ENCODE peak calls at places on chromosomes 4 and X, in seven cellular contexts. One of them, this sample, is unnamed.

GRCh38 chrX:41655631-41656030 is 33.1 kb upstream of the GPR34 start:
- DNase-seq in HepG2: no peak
- DNase-seq in IMR-90: peak; percentile 61
- DNase-seq in K562: no peak
- DNase-seq in A549: no peak
- DNase-seq in H1: no peak
- DNase-seq in HCT116: no peak
- DNase-seq in this sample: no peak

GRCh38 chr4:8329560-8329858 is 60.0 kb downstream of the HTRA3 start:
- DNase-seq in A549: no peak
- DNase-seq in HepG2: no peak
- DNase-seq in HCT116: no peak
- DNase-seq in IMR-90: no peak
- DNase-seq in H1: no peak
- DNase-seq in K562: no peak
- DNase-seq in this sample: no peak

GRCh38 chr4:150297861-150298474 is 219.7 kb downstream of the DCLK2 start:
- DNase-seq in IMR-90: peak; percentile 78
- DNase-seq in A549: no peak
- DNase-seq in H1: no peak
- DNase-seq in HCT116: peak; percentile 45
- DNase-seq in HepG2: peak; percentile 41
- DNase-seq in K562: peak; percentile 25
- DNase-seq in this sample: peak; percentile 8

GRCh38 chr4:166252487-166253402 is 379.7 kb downstream of the TLL1 start:
- DNase-seq in K562: no peak
- DNase-seq in HepG2: peak; percentile 10
- DNase-seq in A549: no peak
- DNase-seq in H1: no peak
- DNase-seq in HCT116: peak; percentile 37
- DNase-seq in IMR-90: no peak
- DNase-seq in this sample: no peak

GRCh38 chrX:53280703-53281320 is 572 bp downstream of the IQSEC2 start:
- DNase-seq in K562: no peak
- DNase-seq in H1: no peak
- DNase-seq in IMR-90: peak; percentile 35
- DNase-seq in HepG2: no peak
- DNase-seq in HCT116: no peak
- DNase-seq in A549: no peak
- DNase-seq in this sample: no peak

GRCh38 chr4:156312261-156312847 is 358.7 kb upstream of the CTSO start:
- DNase-seq in K562: no peak
- DNase-seq in H1: no peak
- DNase-seq in HCT116: no peak
- DNase-seq in A549: no peak
- DNase-seq in IMR-90: no peak
- DNase-seq in HepG2: no peak
- DNase-seq in this sample: no peak

GRCh38 chrX:105882581-105883275 is 60.4 kb downstream of the NRK start:
- DNase-seq in HepG2: no peak
- DNase-seq in A549: no peak
- DNase-seq in IMR-90: peak; percentile 4
- DNase-seq in H1: no peak
- DNase-seq in HCT116: no peak
- DNase-seq in K562: no peak
- DNase-seq in this sample: no peak

GRCh38 chrX:22126311-22126710 is 94.2 kb downstream of the PHEX start:
- DNase-seq in HCT116: no peak
- DNase-seq in A549: no peak
- DNase-seq in IMR-90: peak; percentile 27
- DNase-seq in K562: no peak
- DNase-seq in HepG2: no peak
- DNase-seq in H1: no peak
- DNase-seq in this sample: no peak

GRCh38 chr4:180377741-180378140 is 1865.5 kb upstream of the TENM3 start:
- DNase-seq in HepG2: no peak
- DNase-seq in K562: no peak
- DNase-seq in A549: no peak
- DNase-seq in H1: no peak
- DNase-seq in HCT116: no peak
- DNase-seq in IMR-90: no peak
- DNase-seq in this sample: no peak

GRCh38 chr4:186472948-186473347 is 82.4 kb downstream of the MTNR1A start:
- DNase-seq in HCT116: peak; percentile 41
- DNase-seq in IMR-90: peak; percentile 56
- DNase-seq in HepG2: peak; percentile 16
- DNase-seq in H1: no peak
- DNase-seq in K562: peak; percentile 13
- DNase-seq in A549: peak; percentile 6
- DNase-seq in this sample: no peak

GRCh38 chrX:103477496-103477895 is 41.8 kb downstream of the RAB40A start:
- DNase-seq in HepG2: no peak
- DNase-seq in HCT116: no peak
- DNase-seq in H1: no peak
- DNase-seq in IMR-90: peak; percentile 42
- DNase-seq in A549: no peak
- DNase-seq in K562: no peak
- DNase-seq in this sample: no peak

GRCh38 chrX:103483720-103484119 is 35.6 kb downstream of the RAB40A start:
- DNase-seq in HepG2: no peak
- DNase-seq in A549: no peak
- DNase-seq in H1: no peak
- DNase-seq in IMR-90: no peak
- DNase-seq in K562: no peak
- DNase-seq in HCT116: no peak
- DNase-seq in this sample: no peak

GRCh38 chrX:103475381-103475780 is 43.9 kb downstream of the RAB40A start:
- DNase-seq in HCT116: no peak
- DNase-seq in H1: no peak
- DNase-seq in IMR-90: peak; percentile 63
- DNase-seq in A549: no peak
- DNase-seq in K562: no peak
- DNase-seq in HepG2: no peak
- DNase-seq in this sample: no peak

GRCh38 chrX:103480526-103480925 is 38.8 kb downstream of the RAB40A start:
- DNase-seq in HepG2: no peak
- DNase-seq in H1: no peak
- DNase-seq in HCT116: no peak
- DNase-seq in IMR-90: no peak
- DNase-seq in A549: no peak
- DNase-seq in K562: no peak
- DNase-seq in this sample: no peak
- TF ChIP-seq CEBPB in HepG2: no peak
- TF ChIP-seq CEBPB in H1: no peak
- TF ChIP-seq CEBPB in HCT116: no peak
- TF ChIP-seq CEBPB in IMR-90: no peak
- TF ChIP-seq CEBPB in A549: no peak
- TF ChIP-seq CEBPB in K562: no peak
- TF ChIP-seq CEBPB in this sample: no peak

DNA sequence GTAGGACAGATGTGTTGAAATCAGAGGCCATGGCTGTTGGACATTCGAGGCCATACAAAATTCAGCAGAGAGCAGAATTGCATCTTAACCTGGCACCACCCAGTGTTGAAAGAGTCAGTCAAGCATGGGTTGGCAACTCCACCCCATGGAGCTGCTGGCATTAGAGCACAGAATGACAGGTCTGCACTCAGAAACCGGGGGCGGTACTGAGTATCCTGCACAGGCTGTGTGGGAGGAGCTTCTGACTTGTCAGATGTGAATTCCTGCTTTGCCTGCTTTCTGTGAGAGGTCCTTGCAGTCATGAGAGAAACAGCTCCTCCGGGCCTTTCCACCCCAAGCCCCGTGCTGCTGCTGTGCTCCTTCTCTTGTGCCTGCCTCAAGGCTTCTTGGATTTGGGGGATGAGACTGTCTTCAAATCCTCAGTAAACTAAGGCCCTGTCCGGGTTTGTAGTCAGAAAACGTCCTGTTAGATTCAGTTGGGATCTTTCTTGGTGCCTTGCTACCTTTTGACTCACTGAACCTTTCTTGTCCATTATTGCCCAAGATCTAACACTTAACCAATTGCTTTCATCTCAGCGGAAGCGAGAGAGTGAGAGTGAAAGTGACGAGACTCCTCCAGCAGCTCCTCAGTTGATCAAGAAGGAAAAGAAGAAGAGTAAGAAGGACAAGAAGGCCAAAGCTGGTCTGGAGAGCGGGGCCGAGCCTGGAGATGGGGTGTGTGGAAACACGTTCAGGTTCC is 13.1 kb downstream of the DKC1 start:
- DNase-seq in HepG2: no peak
- DNase-seq in A549: no peak
- DNase-seq in H1: no peak
- DNase-seq in IMR-90: peak; percentile 45
- DNase-seq in HCT116: no peak
- DNase-seq in K562: no peak
- DNase-seq in this sample: no peak
- TF ChIP-seq CEBPB in HepG2: no peak
- TF ChIP-seq CEBPB in A549: no peak
- TF ChIP-seq CEBPB in H1: no peak
- TF ChIP-seq CEBPB in IMR-90: no peak
- TF ChIP-seq CEBPB in HCT116: no peak
- TF ChIP-seq CEBPB in K562: no peak
- TF ChIP-seq CEBPB in this sample: no peak

DNA sequence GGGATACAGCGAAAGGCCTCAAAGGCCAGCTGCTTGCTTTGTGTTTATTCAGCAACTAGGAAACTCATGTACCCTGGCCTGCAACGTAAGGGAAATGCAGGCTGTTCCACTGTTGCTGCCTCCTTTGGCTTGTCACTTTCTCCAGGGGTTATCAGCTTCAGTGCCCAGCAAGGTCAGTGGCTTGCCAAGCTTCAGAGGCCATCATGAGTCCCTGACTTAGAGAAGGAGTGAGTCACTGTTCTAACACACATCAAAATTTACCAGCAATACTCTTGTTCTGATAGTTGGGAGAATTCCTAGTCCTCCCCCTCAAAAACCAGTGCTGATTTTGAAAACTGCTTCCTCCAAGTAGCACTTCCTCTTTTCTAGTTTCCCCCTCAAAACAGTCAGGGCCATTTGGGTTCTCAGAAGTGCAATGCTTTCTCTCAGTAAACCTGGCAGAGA is 250.8 kb downstream of the ARHGAP24 start:
- DNase-seq in A549: no peak
- DNase-seq in HCT116: no peak
- DNase-seq in HepG2: no peak
- DNase-seq in IMR-90: no peak
- DNase-seq in K562: peak; percentile 7
- DNase-seq in H1: no peak
- DNase-seq in this sample: peak; percentile 60
- TF ChIP-seq CEBPB in A549: no peak
- TF ChIP-seq CEBPB in HCT116: no peak
- TF ChIP-seq CEBPB in HepG2: no peak
- TF ChIP-seq CEBPB in IMR-90: no peak
- TF ChIP-seq CEBPB in K562: no peak
- TF ChIP-seq CEBPB in H1: no peak
- TF ChIP-seq CEBPB in this sample: no peak

DNA sequence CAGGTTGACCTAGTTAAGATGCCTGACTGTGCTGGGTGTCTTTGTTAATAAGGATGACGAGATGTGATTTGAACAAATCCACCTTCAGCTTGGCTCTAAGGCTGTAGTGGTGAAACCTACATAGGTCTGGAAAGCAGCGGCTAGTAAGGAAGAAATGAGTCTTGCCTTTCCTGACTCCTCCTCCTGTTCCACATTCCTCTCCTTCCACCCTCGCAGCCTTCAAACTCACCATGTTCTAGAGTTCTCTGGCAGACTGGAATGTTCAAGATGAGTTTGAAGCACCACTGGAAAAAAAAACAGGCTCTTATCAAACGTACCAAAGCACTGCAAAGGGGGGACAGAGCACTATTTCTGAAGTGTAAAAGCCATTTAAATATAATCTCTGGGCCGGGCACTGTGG is 395.4 kb downstream of the BMPR1B start:
- DNase-seq in K562: no peak
- DNase-seq in HCT116: no peak
- DNase-seq in H1: no peak
- DNase-seq in HepG2: no peak
- DNase-seq in A549: no peak
- DNase-seq in IMR-90: no peak
- DNase-seq in this sample: no peak
- TF ChIP-seq CEBPB in K562: no peak
- TF ChIP-seq CEBPB in HCT116: no peak
- TF ChIP-seq CEBPB in H1: no peak
- TF ChIP-seq CEBPB in HepG2: no peak
- TF ChIP-seq CEBPB in A549: no peak
- TF ChIP-seq CEBPB in IMR-90: no peak
- TF ChIP-seq CEBPB in this sample: no peak

DNA sequence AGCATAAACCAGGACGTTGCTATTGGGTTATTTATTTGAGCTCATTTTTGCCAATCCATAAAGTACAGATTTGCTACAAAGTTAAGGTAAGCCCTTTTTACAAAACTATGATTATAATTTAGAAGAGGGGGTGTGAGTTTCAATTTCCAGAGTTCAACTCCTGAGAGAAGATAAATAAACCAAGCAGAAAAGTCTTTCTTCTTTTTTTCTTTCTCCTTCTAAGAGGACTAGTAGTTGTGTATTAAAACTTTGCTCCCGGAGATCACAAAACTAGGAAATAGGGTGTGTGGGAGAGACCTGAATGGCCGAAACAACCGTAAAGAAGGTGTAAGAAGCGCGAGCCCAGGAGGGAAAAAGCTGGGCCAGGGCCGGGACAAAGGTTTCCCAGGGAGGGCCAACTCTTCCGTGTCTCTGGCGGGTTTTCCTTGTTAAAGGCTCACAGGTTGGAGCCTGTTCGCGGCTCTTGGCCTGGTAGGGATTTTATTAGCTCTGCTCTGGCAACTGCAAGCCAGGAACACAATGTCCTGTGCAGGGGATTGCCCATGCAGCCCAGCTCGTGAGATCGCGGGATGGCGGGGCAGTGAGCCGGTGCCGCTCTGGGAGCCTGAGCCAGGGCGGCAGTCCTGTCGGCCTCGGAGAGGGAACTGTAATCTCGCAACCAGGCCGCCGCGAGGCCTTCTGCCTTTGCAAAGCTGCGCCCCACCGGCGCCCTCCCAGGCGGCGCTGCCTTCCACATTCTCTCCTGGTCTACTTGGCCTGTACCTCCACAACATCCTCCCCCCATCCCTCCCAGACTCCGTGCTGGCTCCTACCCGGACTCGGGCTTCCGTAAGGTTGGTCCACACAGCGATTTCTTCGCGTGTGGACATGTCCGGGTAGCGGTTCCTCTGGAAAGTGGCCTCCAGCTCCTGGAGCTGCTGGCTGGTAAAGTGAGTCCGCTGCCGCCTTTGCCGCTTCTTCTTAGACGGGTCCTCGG is 2.2 kb downstream of the PITX2 start:
- DNase-seq in K562: no peak
- DNase-seq in H1: no peak
- DNase-seq in A549: no peak
- DNase-seq in HepG2: no peak
- DNase-seq in IMR-90: no peak
- DNase-seq in HCT116: no peak
- DNase-seq in this sample: no peak
- TF ChIP-seq CEBPB in K562: no peak
- TF ChIP-seq CEBPB in H1: no peak
- TF ChIP-seq CEBPB in A549: no peak
- TF ChIP-seq CEBPB in HepG2: no peak
- TF ChIP-seq CEBPB in IMR-90: no peak
- TF ChIP-seq CEBPB in HCT116: no peak
- TF ChIP-seq CEBPB in this sample: no peak